ENCODE peak calls at places on chromosome 6, in seven cellular contexts. Y is mammary epithelial cell; H is IMR-90; P is naive thymus-derived CD4-positive, alpha-beta T cell; J is stomach; B is heart right ventricle; S is endodermal cell. Z is an unnamed sample.

GRCh38 chr6:151372164-151372563 is 19.2 kb downstream of the ZBTB2 start:
- DNase-seq in Y (no peak), H (no peak), J (no peak), S (peak; percentile 39), P (no peak), B (no peak), Z (no peak)

GRCh38 chr6:75748743-75749538 is at the start of gene MYO6:
- DNase-seq in P (peak; percentile 36), J (peak; percentile 84), S (peak; percentile 93), Y (peak; percentile 68), H (peak; percentile 47), B (peak; percentile 82), Z (peak; percentile 61)

GRCh38 chr6:20182926-20183521 is 29.2 kb downstream of the MBOAT1 start:
- DNase-seq in H (peak; percentile 18), Y (peak; percentile 83), S (no peak), J (peak; percentile 93), P (no peak), B (peak; percentile 59), Z (no peak)

GRCh38 chr6:47241742-47242482 is 67.8 kb downstream of the TNFRSF21 start:
- DNase-seq in B (no peak), Y (peak; percentile 30), P (no peak), S (no peak), J (no peak), H (no peak), Z (no peak)

GRCh38 chr6:110561708-110562107 is 85.3 kb upstream of the SLC22A16 start:
- DNase-seq in B (no peak), S (no peak), J (no peak), P (no peak), H (no peak), Y (no peak), Z (no peak)

GRCh38 chr6:37625591-37626374 is 71.9 kb downstream of the MDGA1 start:
- DNase-seq in Y (no peak), J (no peak), B (no peak), S (peak; percentile 65), H (no peak), P (no peak), Z (no peak)

GRCh38 chr6:42179956-42180335 is 6.8 kb downstream of the GUCA1A start:
- DNase-seq in Y (peak; percentile 17), B (no peak), S (no peak), J (no peak), H (peak; percentile 32), P (no peak), Z (no peak)

GRCh38 chr6:165967768-165968408 is 199.8 kb downstream of the TBXT start:
- DNase-seq in J (no peak), P (no peak), S (no peak), B (no peak), Y (no peak), H (peak; percentile 37), Z (no peak)

GRCh38 chr6:149044394-149044965 is 273.0 kb upstream of the TAB2 start:
- DNase-seq in Y (no peak), P (no peak), J (no peak), S (peak; percentile 15), B (no peak), H (no peak), Z (no peak)

GRCh38 chr6:105592329-105592728 is 189.4 kb upstream of the PREP start:
- DNase-seq in B (no peak), H (peak; percentile 96), P (no peak), Y (peak; percentile 99), S (no peak), J (no peak), Z (no peak)

GRCh38 chr6:57324538-57324937 is 7.1 kb downstream of the PRIM2 start:
- DNase-seq in J (no peak), B (no peak), Y (no peak), H (peak; percentile 32), S (no peak), P (peak; percentile 41), Z (no peak)

GRCh38 chr6:132236744-132237143 is 164.5 kb downstream of the MOXD1 start:
- DNase-seq in J (no peak), P (no peak), B (no peak), Y (no peak), H (peak; percentile 51), S (peak; percentile 86), Z (no peak)

GRCh38 chr6:56862415-56863175 is 92.3 kb upstream of the BEND6 start:
- DNase-seq in H (peak; percentile 69), J (no peak), P (no peak), S (no peak), Y (peak; percentile 27), B (no peak), Z (no peak)

GRCh38 chr6:75633045-75633444 is 31.4 kb downstream of the SENP6 start:
- DNase-seq in B (no peak), J (no peak), H (no peak), Y (no peak), S (no peak), P (no peak), Z (no peak)

GRCh38 chr6:16857969-16858592 is 96.8 kb upstream of the ATXN1 start:
- DNase-seq in J (no peak), P (no peak), Y (no peak), H (no peak), S (peak; percentile 58), B (no peak), Z (no peak)

GRCh38 chr6:17979479-17979878 is 8.0 kb downstream of the KIF13A start:
- DNase-seq in P (no peak), B (no peak), Y (no peak), S (no peak), J (no peak), H (no peak), Z (no peak)

GRCh38 chr6:17984822-17985660 is 2.4 kb downstream of the KIF13A start:
- DNase-seq in Y (peak; percentile 16), H (peak; percentile 23), J (no peak), B (no peak), P (no peak), S (no peak), Z (no peak)

GRCh38 chr6:17983712-17984111 is 3.7 kb downstream of the KIF13A start:
- DNase-seq in S (no peak), Y (peak; percentile 45), P (no peak), B (no peak), H (no peak), J (no peak), Z (no peak)

GRCh38 chr6:17984399-17984798 is 3.0 kb downstream of the KIF13A start:
- DNase-seq in Y (no peak), P (no peak), H (no peak), B (no peak), S (no peak), J (no peak), Z (no peak)

GRCh38 chr6:17980329-17980728 is 7.1 kb downstream of the KIF13A start:
- DNase-seq in P (no peak), B (no peak), Y (no peak), H (no peak), J (no peak), S (no peak), Z (no peak)
- H3K27ac ChIP-seq in P (no peak overlapping the region), B (no peak overlapping the region), Y (peak overlapping the region; percentile 62), H (no peak overlapping the region), J (no peak overlapping the region), S (no peak overlapping the region), Z (no peak overlapping the region)

GRCh38 chr6:91386204-91386603 is 799.3 kb upstream of the MAP3K7 start:
- DNase-seq in S (no peak), J (no peak), P (no peak), Y (no peak), B (no peak), H (no peak), Z (no peak)
- H3K27ac ChIP-seq in S (no peak overlapping the region), J (no peak overlapping the region), P (no peak overlapping the region), Y (no peak overlapping the region), B (no peak overlapping the region), H (no peak overlapping the region), Z (no peak overlapping the region)

GRCh38 chr6:30495993-30496392 is 6.7 kb downstream of the HLA-E start:
- DNase-seq in B (no peak), Y (no peak), S (no peak), H (no peak), J (no peak), P (no peak), Z (no peak)
- H3K27ac ChIP-seq in B (peak overlapping the region; percentile 81), Y (peak overlapping the region; percentile 67), S (no peak overlapping the region), H (no peak overlapping the region), J (no peak overlapping the region), P (peak overlapping the region; percentile 47), Z (no peak overlapping the region)

GRCh38 chr6:114181629-114182028 is 161.2 kb downstream of the HS3ST5 start:
- DNase-seq in J (no peak), H (no peak), Y (no peak), B (no peak), P (no peak), S (no peak), Z (no peak)
- H3K27ac ChIP-seq in J (no peak overlapping the region), H (no peak overlapping the region), Y (no peak overlapping the region), B (no peak overlapping the region), P (no peak overlapping the region), S (no peak overlapping the region), Z (no peak overlapping the region)

GRCh38 chr6:3455121-3455489 is 1.7 kb downstream of the SLC22A23 start:
- DNase-seq in S (peak; percentile 60), H (no peak), J (peak; percentile 50), P (peak; percentile 88), B (no peak), Y (peak; percentile 48), Z (no peak)
- H3K27ac ChIP-seq in S (no peak overlapping the region), H (no peak overlapping the region), J (peak overlapping the region; percentile 34), P (peak overlapping the region; percentile 61), B (no peak overlapping the region), Y (peak overlapping the region; percentile 26), Z (peak overlapping the region; percentile 85)

DNA sequence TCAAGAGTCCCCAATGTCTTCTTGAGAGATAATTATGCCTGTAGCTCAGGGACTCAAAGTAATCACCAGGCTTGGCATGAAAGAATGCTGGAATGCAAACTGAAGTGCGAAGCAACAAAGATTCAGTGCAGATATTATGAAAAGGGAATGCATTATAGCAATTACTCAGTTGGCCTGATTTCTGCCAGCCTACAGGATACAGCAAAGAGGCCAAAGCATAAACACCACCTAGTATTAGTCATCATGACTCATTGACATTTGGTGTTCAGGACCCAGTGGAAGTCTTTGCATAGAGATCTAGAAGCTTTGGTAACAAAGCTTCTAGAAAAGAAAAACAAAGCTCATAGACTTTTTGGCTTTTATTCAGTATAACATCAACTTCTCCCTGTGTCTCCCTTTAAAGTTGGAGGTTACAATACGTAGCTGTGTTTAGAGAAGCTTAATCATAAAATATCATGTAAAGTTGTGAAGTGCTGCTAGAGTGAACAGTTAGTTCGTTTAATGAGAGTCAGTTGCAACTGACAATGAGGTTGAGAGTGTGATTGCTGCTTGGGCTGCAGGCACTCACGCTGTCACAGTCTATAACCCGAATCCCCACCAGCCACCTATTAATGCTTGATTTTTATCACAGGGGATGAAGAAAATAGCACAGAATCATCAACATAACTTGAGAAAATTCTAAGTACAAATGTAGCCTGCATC is 932.7 kb downstream of the TFAP2A start:
- DNase-seq in P (no peak), J (no peak), Y (peak; percentile 90), B (no peak), H (peak; percentile 96), S (no peak), Z (no peak)
- H3K27ac ChIP-seq in P (no peak overlapping the region), J (no peak overlapping the region), Y (peak overlapping the region; percentile 52), B (no peak overlapping the region), H (peak overlapping the region; percentile 58), S (no peak overlapping the region), Z (no peak overlapping the region)